ENCODE peak calls at places on chromosome X, in ten cellular contexts. P, D, W, U, F, K, Z, L, Q and H are unnamed samples.
A peak's percentile ranks its signal among the peaks of the same experiment; 100 is the strongest.

GRCh38 chrX:133389975-133390374 is 25.3 kb downstream of the GPC4 start:
- DNase-seq in P (no peak), D (peak; percentile 22), W (no peak), U (no peak), F (no peak), K (no peak), Z (no peak), L (no peak), Q (no peak), H (no peak)

GRCh38 chrX:13828392-13828791 is 11.5 kb upstream of the GPM6B start:
- DNase-seq in P (no peak), D (no peak), W (no peak), U (no peak), F (no peak), K (no peak), Z (no peak), L (peak; percentile 54), Q (no peak), H (no peak)

GRCh38 chrX:123236868-123237267 is 52.8 kb downstream of the GRIA3 start:
- DNase-seq in P (no peak), D (no peak), W (no peak), U (no peak), F (no peak), K (no peak), Z (no peak), L (no peak), Q (no peak), H (no peak)

GRCh38 chrX:150219374-150220185 is 143.5 kb upstream of the MAMLD1 start:
- DNase-seq in P (no peak), D (no peak), W (no peak), U (no peak), F (peak; percentile 48), K (no peak), Z (no peak), L (no peak), Q (no peak), H (no peak)

GRCh38 chrX:54294306-54294705 is 63.5 kb downstream of the WNK3 start:
- DNase-seq in P (no peak), D (no peak), W (no peak), U (no peak), F (no peak), K (no peak), Z (no peak), L (no peak), Q (no peak), H (no peak)

GRCh38 chrX:360496-361150 is 26.1 kb downstream of the PPP2R3B start:
- DNase-seq in P (no peak), D (no peak), W (no peak), U (no peak), F (no peak), K (no peak), Z (no peak), L (no peak), Q (no peak), H (no peak)

GRCh38 chrX:38898261-38898660 is 97.0 kb downstream of the MID1IP1 start:
- DNase-seq in P (no peak), D (no peak), W (no peak), U (no peak), F (no peak), K (no peak), Z (no peak), L (no peak), Q (no peak), H (no peak)

GRCh38 chrX:42119076-42119475 is 195.7 kb upstream of the CASK start:
- DNase-seq in P (no peak), D (no peak), W (peak; percentile 28), U (no peak), F (peak; percentile 72), K (no peak), Z (no peak), L (peak; percentile 49), Q (no peak), H (no peak)

GRCh38 chrX:14916017-14916674 is 42.9 kb downstream of the MOSPD2 start:
- DNase-seq in P (no peak), D (no peak), W (no peak), U (no peak), F (peak; percentile 81), K (no peak), Z (no peak), L (peak; percentile 72), Q (no peak), H (no peak)

GRCh38 chrX:40931921-40932320 is 153.3 kb upstream of the USP9X start:
- DNase-seq in P (no peak), D (no peak), W (no peak), U (no peak), F (no peak), K (no peak), Z (no peak), L (peak; percentile 21), Q (no peak), H (no peak)

GRCh38 chrX:67780694-67781109 is 236.9 kb downstream of the AR start:
- DNase-seq in P (no peak), D (peak; percentile 20), W (no peak), U (peak; percentile 90), F (peak; percentile 78), K (no peak), Z (no peak), L (peak; percentile 97), Q (no peak), H (peak; percentile 79)

GRCh38 chrX:3204606-3205005 is 141.8 kb downstream of the MXRA5 start:
- DNase-seq in P (no peak), D (no peak), W (no peak), U (peak; percentile 13), F (no peak), K (no peak), Z (no peak), L (peak; percentile 23), Q (no peak), H (no peak)

GRCh38 chrX:53260836-53261235 is 20.5 kb downstream of the IQSEC2 start:
- DNase-seq in P (no peak), D (peak; percentile 43), W (no peak), U (no peak), F (no peak), K (no peak), Z (no peak), L (no peak), Q (no peak), H (no peak)

GRCh38 chrX:102067966-102068723 is 57.3 kb upstream of the TCEAL2 start:
- DNase-seq in P (no peak), D (peak; percentile 3), W (peak; percentile 10), U (no peak), F (peak; percentile 16), K (no peak), Z (no peak), L (peak; percentile 27), Q (no peak), H (no peak)

GRCh38 chrX:40091691-40092421 is 5.9 kb downstream of the BCOR start:
- DNase-seq in P (no peak), D (no peak), W (no peak), U (no peak), F (no peak), K (no peak), Z (no peak), L (no peak), Q (no peak), H (no peak)

GRCh38 chrX:48992341-48992740 is 9.7 kb downstream of the GRIPAP1 start:
- DNase-seq in P (no peak), D (no peak), W (no peak), U (no peak), F (no peak), K (no peak), Z (no peak), L (no peak), Q (no peak), H (no peak)

GRCh38 chrX:149825424-149825823 is 43.7 kb downstream of the MAGEA9 start:
- DNase-seq in P (no peak), D (no peak), W (peak; percentile 52), U (no peak), F (no peak), K (peak; percentile 45), Z (no peak), L (no peak), Q (no peak), H (no peak)

GRCh38 chrX:51098046-51098445 is 187.5 kb downstream of the BMP15 start:
- DNase-seq in P (no peak), D (no peak), W (no peak), U (no peak), F (no peak), K (no peak), Z (no peak), L (no peak), Q (no peak), H (no peak)

GRCh38 chrX:22486326-22486725 is 213.6 kb downstream of the CBLL2 start:
- DNase-seq in P (no peak), D (no peak), W (peak; percentile 1), U (no peak), F (no peak), K (no peak), Z (no peak), L (no peak), Q (no peak), H (no peak)

GRCh38 chrX:148580016-148580415 is 79.6 kb downstream of the AFF2 start:
- DNase-seq in P (no peak), D (no peak), W (no peak), U (no peak), F (no peak), K (no peak), Z (no peak), L (no peak), Q (no peak), H (no peak)

GRCh38 chrX:13899607-13900006 is 82.7 kb upstream of the GPM6B start:
- DNase-seq in P (no peak), D (no peak), W (no peak), U (no peak), F (peak; percentile 97), K (no peak), Z (no peak), L (peak; percentile 91), Q (no peak), H (no peak)

GRCh38 chrX:111869639-111870034 is 6.3 kb upstream of the TRPC5OS start:
- DNase-seq in P (no peak), D (peak; percentile 43), W (peak; percentile 42), U (no peak), F (peak; percentile 63), K (no peak), Z (no peak), L (peak; percentile 52), Q (no peak), H (peak; percentile 8)

GRCh38 chrX:68732906-68733493 is 85.5 kb downstream of the STARD8 start:
- DNase-seq in P (peak; percentile 37), D (no peak), W (peak; percentile 55), U (no peak), F (peak; percentile 31), K (peak; percentile 62), Z (peak; percentile 1), L (peak; percentile 40), Q (no peak), H (no peak)

GRCh38 chrX:46381630-46382029 is 163.6 kb downstream of the ZNF674 start:
- DNase-seq in P (no peak), D (no peak), W (no peak), U (no peak), F (peak; percentile 17), K (no peak), Z (no peak), L (peak; percentile 31), Q (no peak), H (no peak)

GRCh38 chrX:148448686-148449085 is 51.7 kb upstream of the AFF2 start:
- DNase-seq in P (no peak), D (no peak), W (no peak), U (no peak), F (no peak), K (no peak), Z (no peak), L (no peak), Q (no peak), H (no peak)

GRCh38 chrX:41352329-41352801 is 18.4 kb downstream of the DDX3X start:
- DNase-seq in P (no peak), D (no peak), W (no peak), U (no peak), F (no peak), K (no peak), Z (no peak), L (no peak), Q (no peak), H (no peak)

GRCh38 chrX:49071877-49072711 is 1.7 kb downstream of the PRAF2 start:
- DNase-seq in P (no peak), D (no peak), W (no peak), U (no peak), F (peak; percentile 67), K (no peak), Z (no peak), L (peak; percentile 88), Q (no peak), H (peak; percentile 11)

GRCh38 chrX:7120578-7121219 is 26.8 kb upstream of the STS start:
- DNase-seq in P (no peak), D (no peak), W (no peak), U (no peak), F (peak; percentile 58), K (no peak), Z (no peak), L (peak; percentile 80), Q (no peak), H (peak; percentile 36)